ENCODE peak calls at places on chromosomes 4 and X, in five cellular contexts. Q is stimulated activated CD4-positive, alpha-beta T cell treated with anti-CD3 and anti-CD28 coated beads, Interleukin-2, amount 100 ng/mL, for 48 hours; M is fibroblast of the aortic adventitia; X is endothelial cell; B is T-helper 2 cell. V is an unnamed sample.

GRCh38 chr4:57103051-57103450 is 7.1 kb downstream of the IGFBP7 start:
- DNase-seq in M (peak; percentile 63), X (no peak), B (no peak), Q (no peak), V (no peak)

GRCh38 chr4:102730968-102731533 is 29.7 kb downstream of the MANBA start:
- DNase-seq in M (no peak), Q (no peak), B (no peak), X (no peak), V (no peak)

GRCh38 chr4:26344901-26345300 is 24.1 kb downstream of the RBPJ start:
- DNase-seq in Q (no peak), X (no peak), M (no peak), B (no peak), V (no peak)

GRCh38 chr4:1405636-1406415 is 416 bp downstream of the NKX1-1 start:
- DNase-seq in Q (no peak), X (no peak), M (no peak), B (no peak), V (no peak)

GRCh38 chr4:153901220-153901619 is 112.3 kb upstream of the SFRP2 start:
- DNase-seq in Q (no peak), B (no peak), X (no peak), M (no peak), V (no peak)

GRCh38 chrX:79440336-79440735 is 73.2 kb upstream of the ITM2A start:
- DNase-seq in B (no peak), X (no peak), M (no peak), Q (no peak), V (no peak)

GRCh38 chrX:3119376-3119775 is 78.1 kb downstream of the ARSF start:
- DNase-seq in B (no peak), M (no peak), X (no peak), Q (no peak), V (no peak)

GRCh38 chr4:76011700-76012387 is 4.5 kb upstream of the CXCL9 start:
- DNase-seq in B (no peak), Q (no peak), X (no peak), M (peak; percentile 84), V (no peak)

GRCh38 chr4:84491420-84491819 is 7.7 kb downstream of the NKX6-1 start:
- DNase-seq in M (no peak), X (no peak), B (no peak), Q (no peak), V (no peak)

GRCh38 chr4:100299441-100299840 is 109.2 kb upstream of the DDIT4L start:
- DNase-seq in B (no peak), M (no peak), Q (no peak), X (no peak), V (no peak)

GRCh38 chr4:110196871-110197420 is 1.5 kb downstream of the ELOVL6 start:
- DNase-seq in Q (peak; percentile 40), B (peak; percentile 48), M (peak; percentile 31), X (peak; percentile 67), V (peak; percentile 23)

V was measured in effector CD8-positive, alpha-beta T cell.